ENCODE peak calls at places on chromosomes 6 and 20, in four cellular contexts. Z is lower lobe of right lung, L is HepG2, C is trophoblast cell. H is an unnamed sample. For H3K9me3 and H3K27me3, the result is how much of the 10 kb centered on the place peaks cover.

GRCh38 chr20:48799315-48800105 is 28.3 kb downstream of the PREX1 start:
- DNase-seq in Z (no peak), L (no peak), C (no peak), H (no peak)

GRCh38 chr20:48642105-48642880 is 185.5 kb downstream of the PREX1 start:
- DNase-seq in Z (no peak), L (no peak), C (no peak), H (no peak)

GRCh38 chr20:49890651-49891361 is 24.5 kb downstream of the SPATA2 start:
- DNase-seq in Z (peak), L (no peak), C (no peak), H (peak)

GRCh38 chr6:39362487-39362865 is 40.0 kb upstream of the KCNK16 start:
- DNase-seq in Z (no peak), L (no peak), C (no peak), H (no peak)

GRCh38 chr6:64012351-64013060 is 376.9 kb downstream of the PHF3 start:
- DNase-seq in Z (no peak), L (peak), C (peak), H (no peak)

GRCh38 chr6:110178626-110179405 is 654 bp downstream of the WASF1 start:
- DNase-seq in Z (peak), L (peak), C (peak), H (peak)

GRCh38 chr6:146814148-146814750 is 215.5 kb downstream of the ADGB start:
- DNase-seq in Z (no peak), L (no peak), C (no peak), H (no peak)

GRCh38 chr6:111367393-111368088 is 115.5 kb downstream of the REV3L start:
- DNase-seq in Z (no peak), L (no peak), C (no peak), H (peak)

DNA sequence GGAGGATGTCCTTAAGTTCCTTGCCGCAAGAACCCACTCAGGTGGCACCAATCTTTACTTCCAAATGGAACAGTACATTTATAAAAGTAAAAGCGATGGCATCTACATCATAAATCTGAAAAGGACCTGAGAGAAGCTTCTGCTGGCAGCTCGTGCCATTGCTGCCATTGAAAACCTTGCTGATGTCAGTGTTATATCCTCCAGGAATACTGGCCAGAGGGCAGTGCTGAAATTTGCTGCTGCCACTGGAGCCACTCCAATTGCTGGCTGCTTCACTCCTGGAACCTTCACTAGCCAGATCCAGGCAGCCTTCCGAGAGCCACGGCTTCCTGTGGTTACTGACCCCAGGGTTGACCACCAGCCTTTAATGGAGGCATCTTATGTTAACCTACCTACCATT is 191.7 kb downstream of the TRIM27 start:
- DNase-seq in Z (no peak), L (no peak), C (no peak), H (no peak)
- H3K9me3 ChIP-seq in Z (under half), L (under half), C (under half), H (under half)

GRCh38 chr20:58853466-58853865 is 950 bp downstream of the GNAS start:
- DNase-seq in Z (no peak), L (no peak), C (no peak), H (no peak)
- H3K27me3 ChIP-seq in Z (half or more), L (under half), C (under half), H (under half)

GRCh38 chr6:27448456-27448855 is 24.4 kb downstream of the ZNF184 start:
- DNase-seq in Z (no peak), L (no peak), C (peak), H (no peak)

GRCh38 chr6:27452496-27452897 is 20.4 kb downstream of the ZNF184 start:
- DNase-seq in Z (no peak), L (no peak), C (no peak), H (no peak)

DNA sequence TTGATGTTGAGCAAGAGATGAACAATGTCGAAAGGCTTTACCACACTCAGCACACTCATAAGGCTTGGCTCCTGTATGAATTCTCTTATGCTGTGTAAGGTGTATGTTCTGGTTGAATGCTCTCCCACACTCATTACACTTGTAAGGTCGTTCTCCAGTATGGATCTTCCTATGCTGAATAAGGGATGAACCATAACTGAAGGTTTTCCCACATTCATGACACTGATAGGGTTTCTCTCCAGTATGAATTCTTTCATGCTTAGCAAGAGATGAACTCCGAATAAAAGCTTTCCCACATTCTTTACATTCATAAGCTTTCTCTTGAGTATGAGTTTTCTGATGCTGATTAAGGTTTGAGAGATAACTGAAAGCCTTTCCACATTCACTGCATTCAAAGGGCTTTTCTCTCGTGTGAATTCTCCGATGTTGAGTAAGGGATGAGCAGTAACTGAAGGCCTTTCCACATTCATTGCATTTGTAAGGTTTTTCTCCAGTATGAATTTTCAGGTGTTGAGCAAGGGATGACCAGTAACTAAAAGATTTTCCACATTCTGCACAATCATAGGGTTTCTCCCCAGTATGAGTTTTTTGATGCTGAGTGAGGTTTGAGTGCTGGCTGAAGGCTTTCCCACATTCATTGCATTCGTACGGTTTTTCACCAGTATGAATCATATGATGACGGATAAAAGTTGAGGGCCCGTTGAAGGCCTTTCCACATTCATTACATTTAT is 21.1 kb downstream of the ZNF184 start:
- DNase-seq in Z (no peak), L (no peak), C (peak), H (no peak)
- H3K9me3 ChIP-seq in Z (half or more), L (half or more), C (under half), H (under half)

DNA sequence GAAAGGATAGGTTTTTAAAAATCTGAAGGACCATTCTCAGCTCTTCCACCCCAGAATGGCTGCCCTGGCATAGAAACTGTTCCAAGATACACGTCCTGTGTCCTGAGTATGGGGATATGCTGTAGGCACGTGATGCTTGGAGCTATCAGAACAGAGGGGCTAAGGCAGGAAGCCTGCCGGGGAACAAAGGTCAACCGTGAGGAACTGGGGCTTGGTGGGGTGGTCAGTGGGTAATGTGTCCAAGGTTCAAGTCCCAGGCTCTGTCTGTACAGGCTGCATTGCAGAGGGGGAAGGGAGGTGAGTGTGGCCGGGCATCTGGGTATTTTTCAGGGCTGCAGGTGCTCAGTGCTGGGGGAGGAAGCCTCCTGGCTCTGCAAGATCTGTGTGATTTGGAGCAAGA is 479.6 kb upstream of the CHD6 start:
- DNase-seq in Z (no peak), L (no peak), C (no peak), H (no peak)
- H3K27me3 ChIP-seq in Z (under half), L (under half), C (under half), H (under half)

DNA sequence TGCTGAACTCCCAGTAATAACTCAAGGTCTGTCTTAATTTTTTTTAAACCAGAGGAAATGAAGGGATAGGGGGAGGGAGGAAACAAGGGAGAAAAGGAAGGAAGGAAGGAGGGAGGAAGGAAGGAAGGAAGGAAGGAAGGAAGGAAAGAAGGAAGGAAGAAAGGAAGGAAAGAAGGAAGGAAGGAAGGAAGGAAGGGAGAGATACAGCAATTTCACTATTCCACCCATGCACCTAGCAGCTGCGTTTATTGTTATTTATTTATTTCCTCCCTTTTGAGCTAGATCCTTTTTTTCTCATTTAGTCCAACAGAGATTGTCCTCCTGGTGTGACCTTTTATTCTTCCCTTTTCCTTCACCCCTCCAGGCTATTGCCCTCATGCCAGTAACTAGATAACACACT is 97.6 kb downstream of the PKHD1 start:
- DNase-seq in Z (no peak), L (no peak), C (no peak), H (no peak)
- H3K9me3 ChIP-seq in Z (under half), L (under half), C (under half), H (under half)

DNA sequence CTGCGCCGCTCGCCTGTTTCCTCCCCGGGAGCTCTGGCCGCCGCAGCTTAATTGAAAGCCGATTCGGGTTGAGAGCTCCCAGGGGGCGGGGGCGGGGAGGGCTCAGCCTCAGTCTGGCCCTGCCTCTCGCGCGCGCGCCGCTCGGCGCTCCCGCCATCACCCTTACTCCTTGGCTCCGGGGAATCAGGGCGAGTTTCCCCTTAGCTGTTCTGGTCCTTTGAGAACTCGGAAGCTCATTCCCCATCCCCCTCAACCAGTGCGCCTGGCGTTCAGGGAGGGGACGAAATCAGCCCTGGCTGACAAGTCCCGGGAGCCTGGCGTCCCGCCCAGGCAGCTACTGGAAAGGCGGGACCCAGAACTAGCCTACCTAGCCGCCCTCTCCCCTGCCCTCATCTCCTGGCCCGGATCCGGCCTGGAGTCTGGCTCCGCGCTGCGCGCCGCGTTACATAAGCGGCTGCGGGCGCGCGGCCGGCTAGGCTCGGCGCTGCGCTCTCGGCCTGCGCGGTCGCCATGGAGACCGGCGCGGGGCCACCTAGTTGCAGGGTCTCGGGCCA is 2.8 kb downstream of the SLC12A5 start:
- DNase-seq in Z (no peak), L (no peak), C (peak), H (no peak)
- H3K27me3 ChIP-seq in Z (half or more), L (under half), C (half or more), H (under half)

GRCh38 chr6:141946502-141946901 is 186.2 kb upstream of the GJE1 start:
- DNase-seq in Z (no peak), L (no peak), C (peak), H (no peak)
- H3K9me3 ChIP-seq in Z (under half), L (under half), C (under half), H (under half)